ENCODE peak calls at places on chromosome 13, in four cellular contexts. F, C, P and J are unnamed samples.
A peak's percentile ranks its signal among the peaks of the same experiment; 100 is the strongest.

GRCh38 chr13:71240906-71241305 is 626.1 kb downstream of the DACH1 start:
- DNase-seq in F (no peak), C (no peak), P (no peak), J (no peak)

GRCh38 chr13:73803997-73804396 is 330.2 kb downstream of the KLF12 start:
- DNase-seq in F (no peak), C (no peak), P (no peak), J (no peak)

GRCh38 chr13:42039946-42040729 is 8.3 kb upstream of the DGKH start:
- DNase-seq in F (peak; percentile 73), C (peak; percentile 67), P (no peak), J (peak; percentile 85)

GRCh38 chr13:100443998-100444328 is 144.6 kb downstream of the GGACT start:
- DNase-seq in F (no peak), C (no peak), P (no peak), J (no peak)

GRCh38 chr13:36310417-36311108 is 12.9 kb upstream of the CCDC169 start:
- DNase-seq in F (no peak), C (no peak), P (no peak), J (no peak)

GRCh38 chr13:112363867-112364528 is 12.2 kb upstream of the SPACA7 start:
- DNase-seq in F (no peak), C (no peak), P (no peak), J (no peak)

GRCh38 chr13:23671367-23671766 is 101.2 kb downstream of the TNFRSF19 start:
- DNase-seq in F (no peak), C (no peak), P (no peak), J (no peak)

GRCh38 chr13:45219938-45220375 is 19.1 kb upstream of the KCTD4 start:
- DNase-seq in F (no peak), C (peak; percentile 13), P (no peak), J (no peak)

GRCh38 chr13:30774214-30774730 is 38.9 kb downstream of the ALOX5AP start:
- DNase-seq in F (no peak), C (no peak), P (no peak), J (no peak)

GRCh38 chr13:91540157-91540736 is 141.8 kb downstream of the GPC5 start:
- DNase-seq in F (no peak), C (no peak), P (no peak), J (no peak)

GRCh38 chr13:46166947-46167610 is 14.9 kb downstream of the LCP1 start:
- DNase-seq in F (no peak), C (no peak), P (no peak), J (no peak)

GRCh38 chr13:107461751-107462150 is 753.6 kb downstream of the LIG4 start:
- DNase-seq in F (no peak), C (no peak), P (no peak), J (no peak)

GRCh38 chr13:69274231-69274630 is 833.4 kb upstream of the ATXN8OS start:
- DNase-seq in F (no peak), C (no peak), P (no peak), J (no peak)

GRCh38 chr13:65971541-65971940 is 1258.6 kb downstream of the PCDH9 start:
- DNase-seq in F (no peak), C (no peak), P (no peak), J (no peak)

GRCh38 chr13:27455331-27455855 is 5.0 kb upstream of the MTIF3 start:
- DNase-seq in F (peak; percentile 30), C (no peak), P (no peak), J (no peak)

GRCh38 chr13:52067237-52067636 is 42.7 kb downstream of the UTP14C start:
- DNase-seq in F (no peak), C (no peak), P (peak; percentile 62), J (no peak)

GRCh38 chr13:91220872-91221271 is 126.6 kb upstream of the MIR17HG start:
- DNase-seq in F (no peak), C (no peak), P (no peak), J (no peak)

GRCh38 chr13:24723206-24723605 is 40.8 kb upstream of the RNF17 start:
- DNase-seq in F (no peak), C (no peak), P (no peak), J (no peak)

GRCh38 chr13:38350114-38350617 is 515 bp downstream of the UFM1 start:
- DNase-seq in F (peak; percentile 42), C (peak; percentile 25), P (peak; percentile 49), J (no peak)

GRCh38 chr13:33999830-34000605 is 182.1 kb downstream of the RFC3 start:
- DNase-seq in F (no peak), C (no peak), P (no peak), J (no peak)

GRCh38 chr13:75685239-75685697 is 49.1 kb downstream of the LMO7 start:
- DNase-seq in F (no peak), C (no peak), P (peak; percentile 42), J (no peak)

GRCh38 chr13:98927954-98928927 is 49.6 kb downstream of the DOCK9 start:
- DNase-seq in F (no peak), C (no peak), P (peak; percentile 12), J (no peak)

GRCh38 chr13:75432045-75432444 is 49.9 kb downstream of the TBC1D4 start:
- DNase-seq in F (no peak), C (no peak), P (peak; percentile 36), J (no peak)

GRCh38 chr13:106521101-106521799 is 14.2 kb downstream of the EFNB2 start:
- DNase-seq in F (no peak), C (no peak), P (no peak), J (no peak)

GRCh38 chr13:73849292-73849691 is 284.9 kb downstream of the KLF12 start:
- DNase-seq in F (peak; percentile 35), C (peak; percentile 1), P (peak; percentile 17), J (no peak)

GRCh38 chr13:73993661-73994060 is 140.5 kb downstream of the KLF12 start:
- DNase-seq in F (no peak), C (no peak), P (no peak), J (no peak)

GRCh38 chr13:109788372-109789195 is 2.2 kb upstream of the IRS2 start:
- DNase-seq in F (no peak), C (no peak), P (no peak), J (no peak)

GRCh38 chr13:24112791-24113190 is 47.7 kb upstream of the SPATA13 start:
- DNase-seq in F (no peak), C (no peak), P (no peak), J (no peak)

GRCh38 chr13:35016362-35017148 is 74.5 kb downstream of the NBEA start:
- DNase-seq in F (no peak), C (no peak), P (no peak), J (no peak)

GRCh38 chr13:77563110-77563509 is 27.6 kb downstream of the SCEL start:
- DNase-seq in F (no peak), C (no peak), P (peak; percentile 7), J (no peak)

GRCh38 chr13:30808600-30808999 is 73.3 kb downstream of the ALOX5AP start:
- DNase-seq in F (no peak), C (no peak), P (no peak), J (no peak)

GRCh38 chr13:109698779-109699178 is 87.6 kb downstream of the IRS2 start:
- DNase-seq in F (no peak), C (no peak), P (no peak), J (no peak)

DNA sequence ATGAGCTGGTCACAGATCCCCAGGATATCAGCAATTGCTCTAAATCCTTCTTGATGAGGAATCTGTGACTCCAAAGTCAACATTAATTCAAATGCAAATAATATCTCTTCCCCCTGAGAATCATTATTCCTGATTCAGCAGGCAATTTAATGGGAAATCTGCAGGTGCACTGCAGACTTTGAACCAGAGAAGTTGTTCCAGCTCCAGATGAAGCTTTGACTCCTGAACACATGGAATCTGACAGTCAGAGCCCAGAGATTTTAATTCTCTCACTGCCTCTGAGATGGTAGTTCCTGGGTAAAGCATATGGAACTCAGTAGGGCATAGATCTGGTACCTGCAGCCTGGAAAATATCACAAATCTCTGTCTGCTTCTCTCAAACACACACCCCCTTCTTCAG is 486.6 kb downstream of the FOXO1 start:
- DNase-seq in F (no peak), C (no peak), P (no peak), J (no peak)
- TF ChIP-seq JUN in F (no peak), C (no peak), P (no peak), J (no peak)

DNA sequence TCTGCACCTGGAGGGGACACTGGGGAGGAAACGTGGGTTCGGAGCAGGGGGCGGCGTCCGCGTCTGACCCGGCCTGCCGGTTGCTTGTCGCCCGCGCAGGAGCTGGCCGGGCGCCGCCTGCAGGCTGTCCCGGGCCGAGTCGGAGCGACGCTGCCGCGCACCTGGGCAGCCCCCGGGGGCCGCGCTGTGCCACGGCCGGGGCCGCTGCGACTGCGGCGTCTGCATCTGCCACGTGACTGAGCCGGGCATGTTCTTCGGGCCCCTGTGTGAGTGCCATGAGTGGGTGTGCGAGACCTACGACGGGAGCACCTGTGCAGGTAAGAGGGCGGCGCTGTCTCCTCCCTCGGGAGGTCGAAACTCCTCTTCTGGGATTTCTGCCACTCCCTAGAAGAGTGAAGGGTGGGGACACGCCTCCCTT is 1.3 kb downstream of the ITGBL1 start:
- DNase-seq in F (peak; percentile 61), C (no peak), P (no peak), J (no peak)
- TF ChIP-seq JUN in F (no peak), C (no peak), P (no peak), J (no peak)

GRCh38 chr13:113875429-113875815 is 11.5 kb upstream of the GAS6 start:
- DNase-seq in F (no peak), C (no peak), P (no peak), J (no peak)

GRCh38 chr13:113875829-113876228 is 12.0 kb upstream of the GAS6 start:
- DNase-seq in F (no peak), C (no peak), P (no peak), J (no peak)

GRCh38 chr13:113876341-113877148 is 12.7 kb upstream of the GAS6 start:
- DNase-seq in F (no peak), C (no peak), P (no peak), J (no peak)

GRCh38 chr13:113879017-113879416 is 15.1 kb upstream of the GAS6 start:
- DNase-seq in F (no peak), C (no peak), P (no peak), J (no peak)

DNA sequence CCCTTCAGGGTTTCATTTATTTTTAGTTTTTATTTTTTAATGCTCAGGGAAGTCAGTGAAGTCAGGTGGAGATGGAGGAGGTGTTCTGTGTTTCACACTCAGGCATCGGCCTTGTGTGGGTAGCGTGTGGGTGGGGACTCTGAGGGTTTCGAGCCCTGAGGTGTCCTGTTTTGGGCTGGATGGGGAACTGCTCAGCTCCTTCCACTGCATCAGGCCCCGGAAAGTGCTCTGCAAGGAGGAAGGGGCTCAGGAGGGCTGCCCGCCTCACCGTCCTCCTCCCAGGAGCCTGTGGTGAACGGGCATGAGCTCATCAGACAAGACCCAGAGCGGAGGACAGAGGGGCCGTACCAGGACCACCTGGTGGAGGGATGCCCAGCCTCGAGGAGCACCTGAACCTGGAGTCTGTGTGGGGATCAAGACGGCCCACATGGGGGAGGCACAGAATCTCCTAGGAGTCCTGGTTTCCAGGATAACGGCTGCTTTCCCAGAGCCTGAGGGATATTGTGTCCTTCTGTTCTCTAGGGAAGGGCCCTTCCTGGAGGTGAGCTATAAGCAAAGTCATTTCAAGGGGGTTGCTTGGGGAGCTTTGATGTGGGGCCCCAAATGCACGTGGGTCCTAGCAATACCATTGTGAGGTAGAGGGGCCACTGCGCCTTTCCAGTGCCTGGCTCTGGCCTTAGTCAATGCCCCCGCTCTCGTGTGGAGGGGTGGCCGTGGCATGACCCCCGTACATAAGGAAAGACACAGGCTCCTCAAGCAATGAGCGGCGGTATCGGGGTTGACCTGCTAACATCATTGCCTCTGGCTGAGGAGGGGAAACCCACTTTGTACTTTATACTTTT is 13.5 kb upstream of the GAS6 start:
- DNase-seq in F (no peak), C (no peak), P (no peak), J (no peak)
- TF ChIP-seq JUN in F (no peak), C (no peak), P (no peak), J (no peak)

DNA sequence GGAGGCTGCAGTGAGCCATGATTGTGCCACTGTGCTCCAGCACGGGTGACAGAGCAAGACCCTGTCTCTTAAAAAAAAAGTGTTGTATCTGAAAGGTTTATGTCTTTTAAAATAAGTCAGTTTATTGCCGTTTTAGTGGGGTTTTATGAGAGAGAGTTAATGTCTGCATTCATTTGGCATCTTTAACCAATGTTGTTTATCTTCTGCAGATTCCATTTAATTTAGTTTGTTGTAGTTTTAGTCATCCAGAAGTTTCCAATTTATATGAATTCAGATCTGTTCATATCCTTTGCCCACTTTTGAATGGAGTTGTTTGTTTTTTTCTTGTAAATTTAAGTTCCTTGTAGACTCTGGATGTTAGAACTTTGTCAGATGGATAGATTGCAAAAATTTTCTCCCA is 36.7 kb upstream of the LPAR6 start:
- DNase-seq in F (no peak), C (no peak), P (no peak), J (no peak)
- TF ChIP-seq JUN in F (no peak), C (no peak), P (no peak), J (no peak)